ENCODE peak calls at places on chromosomes 12 and 14, in seven cellular contexts. R, Y, P, G, I, C and T are unnamed samples.

GRCh38 chr14:92460541-92460915 is 53.1 kb upstream of the RIN3 start:
- DNase-seq in R (no peak), Y (no peak), P (no peak), G (no peak), I (no peak), C (no peak), T (no peak)

GRCh38 chr12:132006056-132006680 is 56.4 kb downstream of the EP400 start:
- DNase-seq in R (no peak), Y (no peak), P (no peak), G (peak; percentile 41), I (no peak), C (no peak), T (no peak)

GRCh38 chr12:131104464-131105350 is 151.0 kb downstream of the ADGRD1 start:
- DNase-seq in R (peak; percentile 6), Y (peak; percentile 90), P (peak; percentile 94), G (peak; percentile 57), I (peak; percentile 70), C (peak; percentile 72), T (peak; percentile 92)

GRCh38 chr12:68761442-68761812 is 15.5 kb downstream of the SLC35E3 start:
- DNase-seq in R (no peak), Y (no peak), P (no peak), G (no peak), I (no peak), C (no peak), T (no peak)

GRCh38 chr12:72995616-72996015 is 723.4 kb downstream of the TRHDE start:
- DNase-seq in R (no peak), Y (no peak), P (no peak), G (no peak), I (no peak), C (no peak), T (no peak)

GRCh38 chr12:129016159-129016558 is 162.9 kb downstream of the GLT1D1 start:
- DNase-seq in R (no peak), Y (no peak), P (no peak), G (no peak), I (no peak), C (no peak), T (no peak)

GRCh38 chr12:85041395-85041794 is 5.2 kb downstream of the LRRIQ1 start:
- DNase-seq in R (no peak), Y (no peak), P (no peak), G (no peak), I (no peak), C (no peak), T (no peak)

GRCh38 chr12:27549801-27550652 is 26.0 kb downstream of the PPFIBP1 start:
- DNase-seq in R (peak; percentile 95), Y (peak; percentile 87), P (peak; percentile 80), G (peak; percentile 99), I (no peak), C (no peak), T (no peak)

GRCh38 chr14:68906439-68906838 is 72.7 kb downstream of the ACTN1 start:
- DNase-seq in R (no peak), Y (no peak), P (no peak), G (no peak), I (no peak), C (no peak), T (no peak)

GRCh38 chr12:57771271-57771872 is 533 bp downstream of the METTL1 start:
- DNase-seq in R (peak; percentile 95), Y (peak; percentile 93), P (peak; percentile 95), G (peak; percentile 92), I (peak; percentile 92), C (peak; percentile 48), T (peak; percentile 96)

GRCh38 chr12:67910360-67911292 is 78.6 kb upstream of the IFNG-AS1 start:
- DNase-seq in R (peak; percentile 94), Y (no peak), P (no peak), G (peak; percentile 98), I (no peak), C (no peak), T (no peak)

GRCh38 chr12:104299842-104300481 is 3.6 kb upstream of the EID3 start:
- DNase-seq in R (no peak), Y (no peak), P (no peak), G (no peak), I (no peak), C (no peak), T (no peak)

GRCh38 chr14:103943673-103944072 is 1.3 kb upstream of the RD3L start:
- DNase-seq in R (no peak), Y (no peak), P (no peak), G (peak; percentile 12), I (no peak), C (no peak), T (no peak)

GRCh38 chr12:19482551-19483109 is 43.3 kb downstream of the AEBP2 start:
- DNase-seq in R (peak; percentile 92), Y (peak; percentile 25), P (peak; percentile 62), G (no peak), I (no peak), C (no peak), T (peak; percentile 87)

GRCh38 chr12:32454075-32454474 is 54.7 kb downstream of the FGD4 start:
- DNase-seq in R (peak; percentile 73), Y (peak; percentile 40), P (no peak), G (peak; percentile 74), I (no peak), C (no peak), T (no peak)

GRCh38 chr14:95609398-95609990 is 74.6 kb downstream of the GLRX5 start:
- DNase-seq in R (peak; percentile 3), Y (peak; percentile 76), P (peak; percentile 46), G (peak; percentile 48), I (peak; percentile 81), C (no peak), T (peak; percentile 40)

GRCh38 chr12:128008341-128008740 is 258.6 kb upstream of the TMEM132C start:
- DNase-seq in R (peak; percentile 0), Y (no peak), P (no peak), G (no peak), I (no peak), C (no peak), T (no peak)

GRCh38 chr12:31928246-31929139 is 30.7 kb upstream of the RESF1 start:
- DNase-seq in R (peak; percentile 16), Y (no peak), P (no peak), G (no peak), I (peak; percentile 18), C (no peak), T (peak; percentile 47)

GRCh38 chr14:94341654-94342333 is 18.7 kb upstream of the SERPINA6 start:
- DNase-seq in R (no peak), Y (no peak), P (peak; percentile 28), G (no peak), I (no peak), C (no peak), T (no peak)

GRCh38 chr12:64666054-64666914 is 56.0 kb downstream of the RASSF3 start:
- DNase-seq in R (no peak), Y (no peak), P (no peak), G (no peak), I (peak; percentile 15), C (no peak), T (no peak)

GRCh38 chr12:40446385-40446784 is 221.6 kb downstream of the LRRK2 start:
- DNase-seq in R (peak; percentile 51), Y (peak; percentile 31), P (peak; percentile 1), G (peak; percentile 13), I (peak; percentile 47), C (no peak), T (no peak)

GRCh38 chr12:130868412-130868811 is 3.5 kb upstream of the RAN start:
- DNase-seq in R (no peak), Y (no peak), P (no peak), G (no peak), I (no peak), C (no peak), T (no peak)

GRCh38 chr12:3523728-3524127 is 32.7 kb downstream of the PRMT8 start:
- DNase-seq in R (peak; percentile 9), Y (peak; percentile 26), P (no peak), G (peak; percentile 5), I (no peak), C (no peak), T (no peak)

GRCh38 chr14:54651018-54651351 is 84.1 kb downstream of the SAMD4A start:
- DNase-seq in R (no peak), Y (no peak), P (no peak), G (no peak), I (no peak), C (no peak), T (no peak)

DNA sequence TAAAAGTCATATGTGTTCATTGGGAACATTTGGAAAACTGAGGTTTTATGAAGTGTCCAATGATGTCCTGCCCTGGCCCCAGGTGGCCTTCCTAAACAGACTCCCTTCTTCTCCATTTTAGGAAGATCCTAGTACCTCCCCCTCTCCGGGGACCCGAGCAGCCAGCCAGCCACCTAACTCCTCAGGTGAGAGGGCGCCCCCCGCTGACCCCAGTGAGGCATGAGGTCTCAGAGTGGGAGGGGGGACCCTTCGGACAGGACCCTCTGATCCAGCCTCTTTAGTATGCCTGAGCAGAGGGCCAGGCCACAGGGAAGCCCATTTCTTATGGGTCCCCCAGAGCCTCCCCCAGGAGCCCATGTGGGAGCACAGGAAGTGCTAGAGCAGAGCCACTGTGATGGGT is 23.7 kb downstream of the DEGS2 start:
- DNase-seq in R (no peak), Y (no peak), P (no peak), G (no peak), I (no peak), C (no peak), T (no peak)
- TF ChIP-seq CTCF in R (no peak), Y (no peak), P (no peak), G (no peak), I (peak; percentile 59), C (no peak), T (no peak)

GRCh38 chr12:752673-753400 is 458 bp downstream of the WNK1 start:
- DNase-seq in R (peak; percentile 57), Y (peak; percentile 87), P (peak; percentile 78), G (peak; percentile 36), I (peak; percentile 72), C (peak; percentile 16), T (peak; percentile 51)
- TF ChIP-seq CTCF in R (no peak), Y (peak; percentile 23), P (no peak), G (no peak), I (peak; percentile 31), C (no peak), T (no peak)

DNA sequence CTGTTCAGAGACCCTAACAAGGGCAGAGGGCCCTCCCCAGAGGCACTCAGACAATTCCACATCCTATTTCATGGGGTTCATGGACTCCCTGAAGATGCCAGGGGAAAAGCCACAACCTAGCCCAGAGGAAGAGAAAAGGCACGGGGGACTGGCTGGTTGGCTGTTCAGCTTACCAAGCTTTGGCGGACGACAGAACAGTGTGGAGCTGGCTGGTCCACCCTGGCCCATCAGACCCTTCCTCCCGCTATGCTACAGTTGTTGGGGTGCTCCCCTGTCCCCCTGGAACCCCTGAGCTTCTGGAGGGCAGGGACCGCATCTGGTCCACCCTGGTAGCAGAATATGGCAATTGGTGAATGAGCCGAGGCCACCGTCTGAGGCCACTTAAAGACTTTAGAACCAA is 6.3 kb downstream of the TESC start:
- DNase-seq in R (no peak), Y (no peak), P (no peak), G (no peak), I (no peak), C (no peak), T (no peak)
- TF ChIP-seq CTCF in R (no peak), Y (no peak), P (no peak), G (no peak), I (no peak), C (no peak), T (no peak)

GRCh38 chr12:52175411-52176350 is 16.1 kb downstream of the KRT80 start:
- DNase-seq in R (peak; percentile 94), Y (no peak), P (no peak), G (no peak), I (no peak), C (no peak), T (no peak)
- TF ChIP-seq CTCF in R (peak; percentile 70), Y (no peak), P (no peak), G (no peak), I (no peak), C (no peak), T (no peak)

GRCh38 chr14:72525087-72525909 is 368.6 kb downstream of the DPF3 start:
- DNase-seq in R (no peak), Y (no peak), P (no peak), G (no peak), I (no peak), C (no peak), T (no peak)
- TF ChIP-seq CTCF in R (no peak), Y (no peak), P (no peak), G (no peak), I (no peak), C (no peak), T (no peak)